ENCODE peak calls at places on chromosomes 2 and 18, in seven cellular contexts. One of them, this sample, is unnamed.

GRCh38 chr2:212494413-212495020 is 44.1 kb downstream of the ERBB4 start:
- DNase-seq in GM12878: no peak
- DNase-seq in A549: no peak
- DNase-seq in H54: no peak
- DNase-seq in ovary: no peak
- DNase-seq in lower leg skin: no peak
- DNase-seq in adrenal gland: no peak
- DNase-seq in this sample: no peak

GRCh38 chr2:109513749-109514588 is 99.8 kb downstream of the SEPTIN10 start:
- DNase-seq in GM12878: peak; percentile 95
- DNase-seq in A549: no peak
- DNase-seq in H54: peak; percentile 82
- DNase-seq in ovary: no peak
- DNase-seq in lower leg skin: no peak
- DNase-seq in adrenal gland: peak; percentile 43
- DNase-seq in this sample: no peak

GRCh38 chr2:54582987-54583386 is 126.9 kb downstream of the SPTBN1 start:
- DNase-seq in GM12878: no peak
- DNase-seq in A549: no peak
- DNase-seq in H54: no peak
- DNase-seq in ovary: no peak
- DNase-seq in lower leg skin: no peak
- DNase-seq in adrenal gland: no peak
- DNase-seq in this sample: no peak

GRCh38 chr2:232511336-232511863 is 8.8 kb upstream of the PRSS56 start:
- DNase-seq in GM12878: no peak
- DNase-seq in A549: no peak
- DNase-seq in H54: no peak
- DNase-seq in ovary: no peak
- DNase-seq in lower leg skin: no peak
- DNase-seq in adrenal gland: peak; percentile 78
- DNase-seq in this sample: no peak

GRCh38 chr2:6639870-6640639 is 225.7 kb downstream of the CMPK2 start:
- DNase-seq in GM12878: no peak
- DNase-seq in A549: no peak
- DNase-seq in H54: no peak
- DNase-seq in ovary: no peak
- DNase-seq in lower leg skin: no peak
- DNase-seq in adrenal gland: no peak
- DNase-seq in this sample: no peak

GRCh38 chr2:134258684-134259408 is 5.0 kb downstream of the MGAT5 start:
- DNase-seq in GM12878: no peak
- DNase-seq in A549: no peak
- DNase-seq in H54: no peak
- DNase-seq in ovary: no peak
- DNase-seq in lower leg skin: no peak
- DNase-seq in adrenal gland: no peak
- DNase-seq in this sample: no peak

GRCh38 chr2:174603280-174603679 is 5.7 kb upstream of the WIPF1 start:
- DNase-seq in GM12878: no peak
- DNase-seq in A549: no peak
- DNase-seq in H54: no peak
- DNase-seq in ovary: peak; percentile 45
- DNase-seq in lower leg skin: no peak
- DNase-seq in adrenal gland: peak; percentile 73
- DNase-seq in this sample: peak; percentile 59

GRCh38 chr2:127027715-127028114 is 79.2 kb downstream of the BIN1 start:
- DNase-seq in GM12878: no peak
- DNase-seq in A549: no peak
- DNase-seq in H54: no peak
- DNase-seq in ovary: no peak
- DNase-seq in lower leg skin: no peak
- DNase-seq in adrenal gland: no peak
- DNase-seq in this sample: no peak

GRCh38 chr2:81658227-81658626 is 1353.7 kb upstream of the LRRTM1 start:
- DNase-seq in GM12878: no peak
- DNase-seq in A549: no peak
- DNase-seq in H54: no peak
- DNase-seq in ovary: no peak
- DNase-seq in lower leg skin: no peak
- DNase-seq in adrenal gland: no peak
- DNase-seq in this sample: no peak

GRCh38 chr2:111069722-111070121 is 51.0 kb upstream of the BCL2L11 start:
- DNase-seq in GM12878: no peak
- DNase-seq in A549: no peak
- DNase-seq in H54: no peak
- DNase-seq in ovary: no peak
- DNase-seq in lower leg skin: no peak
- DNase-seq in adrenal gland: no peak
- DNase-seq in this sample: peak; percentile 4

GRCh38 chr18:57915848-57916596 is 112.9 kb upstream of the ATP8B1 start:
- DNase-seq in GM12878: no peak
- DNase-seq in A549: no peak
- DNase-seq in H54: no peak
- DNase-seq in ovary: no peak
- DNase-seq in lower leg skin: no peak
- DNase-seq in adrenal gland: no peak
- DNase-seq in this sample: no peak

GRCh38 chr2:20634430-20635095 is 16.3 kb downstream of the HS1BP3 start:
- DNase-seq in GM12878: no peak
- DNase-seq in A549: no peak
- DNase-seq in H54: no peak
- DNase-seq in ovary: peak; percentile 69
- DNase-seq in lower leg skin: no peak
- DNase-seq in adrenal gland: no peak
- DNase-seq in this sample: no peak

GRCh38 chr2:96819101-96819875 is 3.2 kb downstream of the CNNM3 start:
- DNase-seq in GM12878: no peak
- DNase-seq in A549: no peak
- DNase-seq in H54: no peak
- DNase-seq in ovary: no peak
- DNase-seq in lower leg skin: no peak
- DNase-seq in adrenal gland: no peak
- DNase-seq in this sample: peak; percentile 78

GRCh38 chr2:43026451-43027102 is 199.8 kb downstream of the ZFP36L2 start:
- DNase-seq in GM12878: no peak
- DNase-seq in A549: no peak
- DNase-seq in H54: no peak
- DNase-seq in ovary: peak; percentile 29
- DNase-seq in lower leg skin: peak; percentile 91
- DNase-seq in adrenal gland: no peak
- DNase-seq in this sample: no peak

GRCh38 chr2:241215421-241215820 is 26.9 kb downstream of the ANO7 start:
- DNase-seq in GM12878: no peak
- DNase-seq in A549: no peak
- DNase-seq in H54: no peak
- DNase-seq in ovary: no peak
- DNase-seq in lower leg skin: no peak
- DNase-seq in adrenal gland: no peak
- DNase-seq in this sample: no peak

GRCh38 chr2:1841903-1842791 is 97.8 kb upstream of the PXDN start:
- DNase-seq in GM12878: no peak
- DNase-seq in A549: no peak
- DNase-seq in H54: no peak
- DNase-seq in ovary: no peak
- DNase-seq in lower leg skin: no peak
- DNase-seq in adrenal gland: no peak
- DNase-seq in this sample: no peak

GRCh38 chr2:129467941-129468340 is 511.5 kb upstream of the RAB6C start:
- DNase-seq in GM12878: no peak
- DNase-seq in A549: no peak
- DNase-seq in H54: no peak
- DNase-seq in ovary: no peak
- DNase-seq in lower leg skin: peak; percentile 68
- DNase-seq in adrenal gland: no peak
- DNase-seq in this sample: no peak

GRCh38 chr2:173468394-173468793 is 113.7 kb downstream of the CDCA7 start:
- DNase-seq in GM12878: no peak
- DNase-seq in A549: no peak
- DNase-seq in H54: no peak
- DNase-seq in ovary: no peak
- DNase-seq in lower leg skin: no peak
- DNase-seq in adrenal gland: no peak
- DNase-seq in this sample: no peak

GRCh38 chr2:11837875-11838734 is 91.7 kb downstream of the LPIN1 start:
- DNase-seq in GM12878: no peak
- DNase-seq in A549: no peak
- DNase-seq in H54: no peak
- DNase-seq in ovary: no peak
- DNase-seq in lower leg skin: no peak
- DNase-seq in adrenal gland: no peak
- DNase-seq in this sample: no peak

GRCh38 chr2:221360742-221361141 is 211.4 kb downstream of the EPHA4 start:
- DNase-seq in GM12878: no peak
- DNase-seq in A549: no peak
- DNase-seq in H54: no peak
- DNase-seq in ovary: no peak
- DNase-seq in lower leg skin: no peak
- DNase-seq in adrenal gland: no peak
- DNase-seq in this sample: no peak

GRCh38 chr2:59754336-59754735 is 799.1 kb downstream of the BCL11A start:
- DNase-seq in GM12878: no peak
- DNase-seq in A549: no peak
- DNase-seq in H54: no peak
- DNase-seq in ovary: no peak
- DNase-seq in lower leg skin: no peak
- DNase-seq in adrenal gland: no peak
- DNase-seq in this sample: peak; percentile 7

GRCh38 chr2:47904903-47905453 is 1.3 kb downstream of the FBXO11 start:
- DNase-seq in GM12878: no peak
- DNase-seq in A549: peak; percentile 17
- DNase-seq in H54: peak; percentile 6
- DNase-seq in ovary: peak; percentile 56
- DNase-seq in lower leg skin: peak; percentile 87
- DNase-seq in adrenal gland: peak; percentile 33
- DNase-seq in this sample: peak; percentile 63

GRCh38 chr2:11073251-11073650 is 82.0 kb upstream of the SLC66A3 start:
- DNase-seq in GM12878: no peak
- DNase-seq in A549: no peak
- DNase-seq in H54: no peak
- DNase-seq in ovary: no peak
- DNase-seq in lower leg skin: peak; percentile 37
- DNase-seq in adrenal gland: no peak
- DNase-seq in this sample: peak; percentile 32

GRCh38 chr2:128714861-128715312 is 396.2 kb upstream of the HS6ST1 start:
- DNase-seq in GM12878: no peak
- DNase-seq in A549: no peak
- DNase-seq in H54: no peak
- DNase-seq in ovary: no peak
- DNase-seq in lower leg skin: peak; percentile 77
- DNase-seq in adrenal gland: no peak
- DNase-seq in this sample: no peak

GRCh38 chr2:187138240-187138639 is 289.3 kb upstream of the ZSWIM2 start:
- DNase-seq in GM12878: no peak
- DNase-seq in A549: no peak
- DNase-seq in H54: no peak
- DNase-seq in ovary: peak; percentile 26
- DNase-seq in lower leg skin: no peak
- DNase-seq in adrenal gland: peak; percentile 17
- DNase-seq in this sample: peak; percentile 13

GRCh38 chr2:112725545-112726457 is 5.0 kb downstream of the NT5DC4 start:
- DNase-seq in GM12878: peak; percentile 46
- DNase-seq in A549: no peak
- DNase-seq in H54: no peak
- DNase-seq in ovary: no peak
- DNase-seq in lower leg skin: no peak
- DNase-seq in adrenal gland: no peak
- DNase-seq in this sample: no peak

GRCh38 chr2:61937098-61937497 is 31.6 kb downstream of the COMMD1 start:
- DNase-seq in GM12878: no peak
- DNase-seq in A549: no peak
- DNase-seq in H54: no peak
- DNase-seq in ovary: no peak
- DNase-seq in lower leg skin: no peak
- DNase-seq in adrenal gland: no peak
- DNase-seq in this sample: no peak
- TF ChIP-seq POLR2A in GM12878: no peak
- TF ChIP-seq POLR2A in A549: no peak
- TF ChIP-seq POLR2A in H54: no peak
- TF ChIP-seq POLR2A in ovary: no peak
- TF ChIP-seq POLR2A in lower leg skin: no peak
- TF ChIP-seq POLR2A in adrenal gland: no peak
- TF ChIP-seq POLR2A in this sample: no peak

GRCh38 chr18:62420151-62420512 is 95.0 kb downstream of the TNFRSF11A start:
- DNase-seq in GM12878: no peak
- DNase-seq in A549: no peak
- DNase-seq in H54: no peak
- DNase-seq in ovary: no peak
- DNase-seq in lower leg skin: peak; percentile 54
- DNase-seq in adrenal gland: no peak
- DNase-seq in this sample: peak; percentile 68
- TF ChIP-seq POLR2A in GM12878: no peak
- TF ChIP-seq POLR2A in A549: no peak
- TF ChIP-seq POLR2A in H54: no peak
- TF ChIP-seq POLR2A in ovary: no peak
- TF ChIP-seq POLR2A in lower leg skin: no peak
- TF ChIP-seq POLR2A in adrenal gland: no peak
- TF ChIP-seq POLR2A in this sample: no peak

DNA sequence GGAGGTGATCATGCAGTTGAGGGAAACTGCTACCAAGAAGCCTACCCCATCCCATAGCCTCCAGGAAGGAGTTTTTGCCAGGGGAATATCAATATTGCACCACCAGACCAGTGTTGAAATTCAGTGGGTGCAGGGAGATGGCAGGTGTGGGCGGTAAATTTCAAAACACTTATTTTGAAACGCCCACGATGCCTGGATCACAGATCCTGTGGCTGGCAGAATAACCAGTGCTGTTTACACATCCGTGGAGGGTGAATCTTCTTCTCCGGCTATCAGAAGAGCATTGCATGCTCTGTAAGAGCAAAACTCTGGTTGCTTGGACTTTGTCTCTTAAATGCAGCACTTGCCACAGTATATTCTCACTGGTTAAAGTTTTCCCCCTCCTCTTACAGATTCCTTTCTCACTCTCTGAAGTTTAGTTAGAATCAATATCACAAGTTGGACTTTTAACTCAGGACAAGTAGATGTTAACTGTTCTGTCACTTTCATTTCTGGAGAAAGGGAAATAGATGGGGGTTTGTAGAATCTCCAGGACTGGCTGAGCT is 70.5 kb upstream of the ZCCHC2 start:
- DNase-seq in GM12878: no peak
- DNase-seq in A549: peak; percentile 22
- DNase-seq in H54: no peak
- DNase-seq in ovary: no peak
- DNase-seq in lower leg skin: no peak
- DNase-seq in adrenal gland: no peak
- DNase-seq in this sample: peak; percentile 48
- TF ChIP-seq POLR2A in GM12878: no peak
- TF ChIP-seq POLR2A in A549: no peak
- TF ChIP-seq POLR2A in H54: no peak
- TF ChIP-seq POLR2A in ovary: no peak
- TF ChIP-seq POLR2A in lower leg skin: no peak
- TF ChIP-seq POLR2A in adrenal gland: no peak
- TF ChIP-seq POLR2A in this sample: no peak

DNA sequence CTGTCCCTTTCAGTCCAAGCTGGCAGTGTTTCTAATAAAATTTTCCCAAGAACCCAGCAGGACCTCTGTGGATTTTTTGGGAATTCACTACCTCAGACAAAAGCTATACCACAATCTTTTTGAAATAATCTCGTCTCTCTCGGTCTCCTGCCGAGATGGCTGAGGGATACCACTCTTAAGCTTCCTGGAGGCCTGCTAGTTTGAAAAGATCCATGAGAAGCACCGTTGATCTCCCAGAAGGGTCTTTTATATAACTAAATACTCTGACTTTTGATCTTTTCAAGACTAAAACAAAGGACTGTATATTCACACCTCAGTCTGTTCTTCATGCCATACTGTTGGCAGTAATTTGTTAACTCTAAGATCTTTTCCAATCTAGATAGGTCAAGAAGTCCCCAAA is 141.7 kb downstream of the UPP2 start:
- DNase-seq in GM12878: no peak
- DNase-seq in A549: no peak
- DNase-seq in H54: no peak
- DNase-seq in ovary: no peak
- DNase-seq in lower leg skin: no peak
- DNase-seq in adrenal gland: no peak
- DNase-seq in this sample: no peak
- TF ChIP-seq POLR2A in GM12878: no peak
- TF ChIP-seq POLR2A in A549: no peak
- TF ChIP-seq POLR2A in H54: no peak
- TF ChIP-seq POLR2A in ovary: no peak
- TF ChIP-seq POLR2A in lower leg skin: no peak
- TF ChIP-seq POLR2A in adrenal gland: no peak
- TF ChIP-seq POLR2A in this sample: no peak